ENCODE peak calls at places on chromosome 13, in six cellular contexts. Z is cardiac muscle cell, U is endodermal cell, Q is ascending aorta, P is tibial nerve, H is GM23248. Y is an unnamed sample. For H3K36me3 and H3K4me1, the result is how much of the 10 kb centered on the place peaks cover.

GRCh38 chr13:45121421-45121820 is 1.1 kb downstream of the GTF2F2 start:
- DNase-seq in Z (peak), U (no peak), Q (no peak), P (no peak), H (peak), Y (no peak)

GRCh38 chr13:104487006-104487405 is 1420.8 kb upstream of the SLC10A2 start:
- DNase-seq in Z (no peak), U (no peak), Q (no peak), P (no peak), H (no peak), Y (no peak)

GRCh38 chr13:28534210-28534609 is 39.3 kb upstream of the FLT1 start:
- DNase-seq in Z (no peak), U (no peak), Q (no peak), P (no peak), H (no peak), Y (no peak)

GRCh38 chr13:19961484-19961883 is 3.0 kb downstream of the ZMYM2 start:
- DNase-seq in Z (no peak), U (no peak), Q (no peak), P (no peak), H (no peak), Y (no peak)

GRCh38 chr13:58032676-58033440 is 401.3 kb downstream of the PCDH17 start:
- DNase-seq in Z (no peak), U (no peak), Q (no peak), P (no peak), H (no peak), Y (no peak)

GRCh38 chr13:63336549-63336948 is 1920.9 kb upstream of the PCDH20 start:
- DNase-seq in Z (no peak), U (no peak), Q (no peak), P (no peak), H (no peak), Y (no peak)

GRCh38 chr13:84315527-84315926 is 433.3 kb upstream of the SLITRK1 start:
- DNase-seq in Z (no peak), U (no peak), Q (no peak), P (no peak), H (no peak), Y (no peak)

GRCh38 chr13:93305886-93306285 is 79.3 kb downstream of the GPC6 start:
- DNase-seq in Z (no peak), U (no peak), Q (no peak), P (no peak), H (peak), Y (no peak)

GRCh38 chr13:65488606-65489005 is 1741.5 kb downstream of the PCDH9 start:
- DNase-seq in Z (no peak), U (peak), Q (no peak), P (no peak), H (no peak), Y (no peak)

GRCh38 chr13:97659602-97660001 is 225.6 kb downstream of the RAP2A start:
- DNase-seq in Z (peak), U (no peak), Q (no peak), P (no peak), H (peak), Y (no peak)

GRCh38 chr13:41216160-41216559 is 21.8 kb upstream of the KBTBD7 start:
- DNase-seq in Z (no peak), U (no peak), Q (no peak), P (no peak), H (peak), Y (no peak)

GRCh38 chr13:105587786-105588185 is 947.7 kb downstream of the EFNB2 start:
- DNase-seq in Z (no peak), U (no peak), Q (no peak), P (no peak), H (no peak), Y (no peak)

GRCh38 chr13:106799731-106800335 is 231.9 kb upstream of the ARGLU1 start:
- DNase-seq in Z (no peak), U (no peak), Q (no peak), P (no peak), H (no peak), Y (no peak)

GRCh38 chr13:30119476-30119875 is 187.9 kb downstream of the KATNAL1 start:
- DNase-seq in Z (no peak), U (no peak), Q (no peak), P (no peak), H (peak), Y (no peak)

GRCh38 chr13:43356566-43356965 is 333.2 kb downstream of the DNAJC15 start:
- DNase-seq in Z (no peak), U (no peak), Q (no peak), P (no peak), H (peak), Y (no peak)

GRCh38 chr13:79393564-79394249 is 12.3 kb downstream of the RBM26 start:
- DNase-seq in Z (no peak), U (peak), Q (no peak), P (peak), H (no peak), Y (no peak)

GRCh38 chr13:76024151-76024550 is 388.0 kb downstream of the LMO7 start:
- DNase-seq in Z (no peak), U (no peak), Q (no peak), P (no peak), H (no peak), Y (no peak)

GRCh38 chr13:39451860-39452301 is 151.1 kb downstream of the LHFPL6 start:
- DNase-seq in Z (peak), U (no peak), Q (no peak), P (peak), H (no peak), Y (no peak)

GRCh38 chr13:26475176-26476110 is 82.0 kb upstream of the WASF3 start:
- DNase-seq in Z (no peak), U (peak), Q (no peak), P (no peak), H (no peak), Y (no peak)

GRCh38 chr13:22114630-22115311 is 443.9 kb downstream of the FGF9 start:
- DNase-seq in Z (no peak), U (no peak), Q (no peak), P (peak), H (peak), Y (no peak)

GRCh38 chr13:27336005-27336673 is 65.5 kb downstream of the RASL11A start:
- DNase-seq in Z (no peak), U (no peak), Q (no peak), P (no peak), H (peak), Y (no peak)

GRCh38 chr13:68275758-68276157 is 1045.6 kb upstream of the PCDH9 start:
- DNase-seq in Z (no peak), U (no peak), Q (no peak), P (no peak), H (no peak), Y (no peak)

GRCh38 chr13:30323524-30323923 is 16.2 kb upstream of the KATNAL1 start:
- DNase-seq in Z (no peak), U (no peak), Q (no peak), P (no peak), H (peak), Y (no peak)

GRCh38 chr13:112066624-112067004 is 335 bp upstream of the SOX1 start:
- DNase-seq in Z (peak), U (peak), Q (no peak), P (no peak), H (peak), Y (no peak)

GRCh38 chr13:35953537-35954206 is 177.5 kb downstream of the DCLK1 start:
- DNase-seq in Z (peak), U (peak), Q (no peak), P (peak), H (peak), Y (peak)

GRCh38 chr13:52760078-52760477 is 20.5 kb upstream of the CNMD start:
- DNase-seq in Z (no peak), U (no peak), Q (no peak), P (no peak), H (no peak), Y (no peak)

GRCh38 chr13:81171065-81171647 is 830.2 kb upstream of the SPRY2 start:
- DNase-seq in Z (peak), U (no peak), Q (no peak), P (no peak), H (peak), Y (no peak)

GRCh38 chr13:97648171-97648880 is 214.4 kb downstream of the RAP2A start:
- DNase-seq in Z (no peak), U (peak), Q (no peak), P (no peak), H (no peak), Y (no peak)

GRCh38 chr13:77061362-77061761 is 34.4 kb upstream of the FBXL3 start:
- DNase-seq in Z (no peak), U (no peak), Q (no peak), P (no peak), H (no peak), Y (no peak)

GRCh38 chr13:77067519-77067918 is 40.6 kb upstream of the FBXL3 start:
- DNase-seq in Z (no peak), U (no peak), Q (no peak), P (no peak), H (no peak), Y (no peak)

GRCh38 chr13:77062097-77062496 is 35.1 kb upstream of the FBXL3 start:
- DNase-seq in Z (no peak), U (no peak), Q (no peak), P (no peak), H (peak), Y (no peak)

GRCh38 chr13:77065456-77066147 is 38.6 kb upstream of the FBXL3 start:
- DNase-seq in Z (no peak), U (no peak), Q (no peak), P (no peak), H (no peak), Y (no peak)
- H3K36me3 ChIP-seq in Z (under half), U (under half), Q (half or more), P (half or more), H (half or more), Y (under half)

GRCh38 chr13:110539894-110540293 is 21.6 kb downstream of the RAB20 start:
- DNase-seq in Z (no peak), U (no peak), Q (no peak), P (no peak), H (no peak), Y (no peak)

GRCh38 chr13:110538632-110539031 is 22.9 kb downstream of the RAB20 start:
- DNase-seq in Z (no peak), U (no peak), Q (no peak), P (peak), H (no peak), Y (no peak)

GRCh38 chr13:110541526-110541920 is 20.0 kb downstream of the RAB20 start:
- DNase-seq in Z (peak), U (no peak), Q (no peak), P (no peak), H (peak), Y (no peak)

GRCh38 chr13:110542311-110542796 is 19.2 kb downstream of the RAB20 start:
- DNase-seq in Z (no peak), U (no peak), Q (no peak), P (no peak), H (no peak), Y (no peak)

GRCh38 chr13:110540871-110541525 is 20.5 kb downstream of the RAB20 start:
- DNase-seq in Z (peak), U (peak), Q (no peak), P (no peak), H (no peak), Y (no peak)
- H3K4me1 ChIP-seq in Z (under half), U (under half), Q (under half), P (under half), H (under half), Y (under half)

GRCh38 chr13:113629814-113630213 is 28.2 kb downstream of the ATP4B start:
- DNase-seq in Z (no peak), U (no peak), Q (no peak), P (no peak), H (no peak), Y (no peak)

GRCh38 chr13:113630804-113631203 is 27.2 kb downstream of the ATP4B start:
- DNase-seq in Z (no peak), U (no peak), Q (no peak), P (no peak), H (no peak), Y (no peak)

GRCh38 chr13:113630296-113630695 is 27.7 kb downstream of the ATP4B start:
- DNase-seq in Z (no peak), U (no peak), Q (no peak), P (no peak), H (no peak), Y (no peak)

GRCh38 chr13:113632706-113633484 is 25.1 kb downstream of the ATP4B start:
- DNase-seq in Z (no peak), U (no peak), Q (no peak), P (no peak), H (no peak), Y (no peak)

GRCh38 chr13:113631341-113632095 is 26.5 kb downstream of the ATP4B start:
- DNase-seq in Z (no peak), U (no peak), Q (no peak), P (no peak), H (no peak), Y (no peak)
- H3K36me3 ChIP-seq in Z (under half), U (half or more), Q (under half), P (half or more), H (under half), Y (under half)

GRCh38 chr13:110309159-110309476 is 2.0 kb downstream of the COL4A2 start:
- DNase-seq in Z (no peak), U (no peak), Q (no peak), P (no peak), H (no peak), Y (no peak)
- H3K4me1 ChIP-seq in Z (under half), U (under half), Q (under half), P (half or more), H (under half), Y (under half)